ENCODE peak calls at places on chromosomes 11 and 22, in nine cellular contexts. D is colonic mucosa, I is dorsolateral prefrontal cortex, E is cardiac muscle cell, W is progenitor cell of endocrine pancreas, B is neural crest cell, C is neural progenitor cell, A is fibroblast of lung, Z is HFFc6. Y is an unnamed sample.

GRCh38 chr11:92681606-92682005 is 287.8 kb upstream of the MTNR1B start:
- DNase-seq in B (no peak), A (no peak), D (no peak), E (no peak), Z (no peak), I (no peak), W (no peak), C (peak), Y (no peak)

GRCh38 chr11:68150029-68150428 is 28.8 kb upstream of the CHKA start:
- DNase-seq in Z (no peak), B (no peak), A (peak), D (no peak), I (no peak), E (no peak), C (no peak), W (no peak), Y (no peak)

GRCh38 chr11:29486301-29486700 is 530.5 kb downstream of the KCNA4 start:
- DNase-seq in D (no peak), A (no peak), W (no peak), Z (no peak), E (no peak), C (no peak), B (no peak), I (no peak), Y (no peak)

GRCh38 chr11:134555510-134555909 is 143.5 kb upstream of the B3GAT1 start:
- DNase-seq in E (no peak), I (no peak), C (no peak), Z (no peak), W (no peak), D (no peak), B (no peak), A (no peak), Y (peak)

GRCh38 chr11:14537134-14537599 is 17.0 kb upstream of the PSMA1 start:
- DNase-seq in E (peak), D (peak), I (no peak), A (peak), W (no peak), Z (peak), B (peak), C (peak), Y (no peak)

GRCh38 chr11:62842171-62842717 is 2.9 kb upstream of the WDR74 start:
- DNase-seq in E (peak), C (no peak), D (peak), A (peak), W (peak), I (no peak), B (no peak), Z (no peak), Y (no peak)

GRCh38 chr11:11391796-11392195 is 38.7 kb upstream of the CSNK2A3 start:
- DNase-seq in A (peak), D (peak), C (no peak), E (no peak), B (no peak), W (no peak), I (no peak), Z (peak), Y (no peak)

GRCh38 chr22:48084041-48084748 is 1321.7 kb downstream of the TBC1D22A start:
- DNase-seq in C (peak), D (no peak), I (no peak), A (no peak), Z (no peak), E (no peak), B (no peak), W (no peak), Y (no peak)

GRCh38 chr22:39316440-39317083 is 2.9 kb downstream of the RPL3 start:
- DNase-seq in D (peak), Z (peak), W (peak), A (peak), C (peak), B (peak), I (peak), E (peak), Y (no peak)

GRCh38 chr22:17767236-17768065 is 6.8 kb downstream of the BID start:
- DNase-seq in I (no peak), W (no peak), E (no peak), Z (no peak), A (no peak), D (no peak), B (no peak), C (no peak), Y (no peak)

GRCh38 chr11:12121504-12121903 is 11.1 kb downstream of the MICAL2 start:
- DNase-seq in I (no peak), E (no peak), C (no peak), W (no peak), Z (no peak), D (no peak), A (no peak), B (no peak), Y (no peak)

GRCh38 chr22:46026907-46027218 is 49.9 kb upstream of the WNT7B start:
- DNase-seq in B (no peak), I (no peak), W (no peak), C (no peak), Z (no peak), A (no peak), E (no peak), D (no peak), Y (no peak)

GRCh38 chr22:44701824-44702478 is at the start of gene PRR5:
- DNase-seq in A (peak), C (peak), W (peak), B (peak), Z (peak), E (peak), D (peak), I (no peak), Y (peak)

GRCh38 chr11:9379046-9379445 is 5.4 kb upstream of the IPO7 start:
- DNase-seq in C (no peak), I (no peak), E (no peak), Z (no peak), B (no peak), A (no peak), D (no peak), W (no peak), Y (no peak)

GRCh38 chr11:14645247-14645912 is 1.8 kb downstream of the PDE3B start:
- DNase-seq in W (no peak), I (no peak), Z (no peak), B (no peak), D (no peak), A (peak), C (no peak), E (no peak), Y (no peak)

GRCh38 chr22:18156878-18157713 is 7.1 kb downstream of the USP18 start:
- DNase-seq in E (peak), Z (peak), I (peak), W (peak), B (peak), C (peak), A (peak), D (peak), Y (peak)

GRCh38 chr11:13668957-13669521 is 571 bp downstream of the FAR1 start:
- DNase-seq in A (peak), Z (peak), C (no peak), B (peak), W (peak), E (peak), D (peak), I (no peak), Y (peak)

GRCh38 chr11:90947930-90948329 is 725.1 kb upstream of the CHORDC1 start:
- DNase-seq in C (no peak), Z (no peak), D (no peak), A (no peak), W (no peak), I (no peak), B (no peak), E (no peak), Y (no peak)

GRCh38 chr11:16815047-16815767 is 76.8 kb downstream of the C11orf58 start:
- DNase-seq in Z (no peak), E (no peak), D (peak), I (no peak), A (peak), W (no peak), B (no peak), C (no peak), Y (no peak)

GRCh38 chr11:44315947-44316387 is 6.0 kb upstream of the ALX4 start:
- DNase-seq in I (no peak), Z (peak), D (no peak), E (peak), A (peak), C (peak), W (no peak), B (no peak), Y (no peak)
- TF ChIP-seq CTCF in I (no peak), Z (no peak), D (no peak), E (peak), A (no peak), C (no peak), W (no peak), B (no peak), Y (no peak)

DNA sequence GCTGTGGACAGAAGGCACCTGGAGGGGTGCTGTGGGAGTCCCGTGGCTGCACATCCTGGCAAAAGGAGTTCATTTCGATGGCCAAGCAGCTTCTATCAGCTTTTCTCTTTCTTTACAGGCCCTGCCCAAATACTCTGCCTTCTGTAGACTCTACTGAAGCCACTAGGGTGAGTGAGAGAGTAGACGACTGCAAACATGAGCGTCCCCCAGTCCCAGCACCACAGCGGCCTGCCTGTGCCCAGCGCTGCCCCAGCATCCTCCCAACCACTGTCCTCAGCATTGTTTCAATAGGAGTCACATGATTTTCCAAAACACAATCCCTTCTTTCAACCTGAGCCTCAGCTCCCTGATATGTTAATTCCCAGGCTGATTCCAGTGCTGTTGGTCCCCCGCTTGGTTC is 110.0 kb downstream of the KIRREL3 start:
- DNase-seq in W (no peak), Z (no peak), A (no peak), B (no peak), I (peak), C (peak), E (peak), D (no peak), Y (no peak)
- TF ChIP-seq CTCF in W (peak), Z (no peak), A (no peak), B (no peak), I (peak), C (peak), E (no peak), D (no peak), Y (no peak)

DNA sequence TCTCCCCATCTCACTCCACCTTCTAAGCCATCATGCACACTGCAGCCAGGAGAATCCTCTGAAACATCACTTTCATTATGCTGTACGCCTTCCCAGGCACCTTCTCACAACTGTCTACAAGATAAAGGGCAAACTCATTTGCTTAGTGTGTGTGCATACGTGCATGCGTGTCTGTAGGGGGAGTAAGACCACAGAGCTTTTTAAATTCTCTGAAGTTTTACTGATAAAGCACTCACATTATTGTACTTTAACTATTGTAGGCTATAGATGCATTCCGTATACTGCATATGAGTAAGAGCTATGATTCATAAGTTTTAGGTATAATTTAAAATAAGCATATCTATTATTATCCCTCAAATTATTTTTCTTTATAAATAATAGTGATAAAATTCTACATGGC is 15.3 kb upstream of the ANKK1 start:
- DNase-seq in Z (no peak), D (no peak), C (no peak), A (no peak), I (no peak), E (no peak), B (no peak), W (no peak), Y (no peak)
- TF ChIP-seq CTCF in Z (peak), D (no peak), C (peak), A (no peak), I (no peak), E (peak), B (peak), W (peak), Y (peak)

DNA sequence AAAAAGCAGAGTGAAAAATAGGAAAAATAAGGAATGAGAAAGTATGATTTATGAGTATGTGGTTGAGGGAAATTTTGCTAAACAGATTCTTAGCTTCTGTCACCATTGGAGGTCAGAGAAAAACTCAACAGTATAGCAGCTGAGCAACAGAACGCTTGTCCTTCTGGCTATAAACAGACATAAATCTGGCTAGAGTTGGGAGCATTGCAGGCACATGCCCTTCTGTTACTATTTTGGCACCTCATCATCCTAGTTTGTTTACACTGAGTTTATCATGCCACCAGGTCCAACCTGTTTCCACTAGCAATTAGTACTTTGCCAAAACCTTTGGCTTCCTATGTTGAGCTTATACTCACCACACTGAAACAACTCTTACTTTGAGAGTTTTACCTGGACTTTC is 6.9 kb downstream of the UBE4A start:
- DNase-seq in C (no peak), I (no peak), E (no peak), Z (no peak), D (no peak), W (no peak), A (no peak), B (no peak), Y (no peak)
- TF ChIP-seq CTCF in C (no peak), I (no peak), E (no peak), Z (no peak), D (no peak), W (no peak), A (no peak), B (no peak), Y (no peak)

GRCh38 chr11:70481625-70482528 is 83.5 kb downstream of the CTTN start:
- DNase-seq in C (no peak), E (no peak), A (peak), D (no peak), W (no peak), Z (peak), B (no peak), I (no peak), Y (no peak)

GRCh38 chr11:70483940-70484339 is 85.6 kb downstream of the CTTN start:
- DNase-seq in Z (no peak), W (no peak), C (no peak), I (no peak), E (no peak), B (no peak), D (no peak), A (no peak), Y (no peak)

GRCh38 chr11:70485326-70486025 is 87.1 kb downstream of the CTTN start:
- DNase-seq in W (no peak), I (no peak), C (no peak), Z (no peak), A (no peak), D (no peak), E (no peak), B (no peak), Y (no peak)

GRCh38 chr11:70482529-70482917 is 84.2 kb downstream of the CTTN start:
- DNase-seq in Z (no peak), I (no peak), E (peak), A (peak), C (no peak), W (no peak), B (no peak), D (no peak), Y (no peak)

DNA sequence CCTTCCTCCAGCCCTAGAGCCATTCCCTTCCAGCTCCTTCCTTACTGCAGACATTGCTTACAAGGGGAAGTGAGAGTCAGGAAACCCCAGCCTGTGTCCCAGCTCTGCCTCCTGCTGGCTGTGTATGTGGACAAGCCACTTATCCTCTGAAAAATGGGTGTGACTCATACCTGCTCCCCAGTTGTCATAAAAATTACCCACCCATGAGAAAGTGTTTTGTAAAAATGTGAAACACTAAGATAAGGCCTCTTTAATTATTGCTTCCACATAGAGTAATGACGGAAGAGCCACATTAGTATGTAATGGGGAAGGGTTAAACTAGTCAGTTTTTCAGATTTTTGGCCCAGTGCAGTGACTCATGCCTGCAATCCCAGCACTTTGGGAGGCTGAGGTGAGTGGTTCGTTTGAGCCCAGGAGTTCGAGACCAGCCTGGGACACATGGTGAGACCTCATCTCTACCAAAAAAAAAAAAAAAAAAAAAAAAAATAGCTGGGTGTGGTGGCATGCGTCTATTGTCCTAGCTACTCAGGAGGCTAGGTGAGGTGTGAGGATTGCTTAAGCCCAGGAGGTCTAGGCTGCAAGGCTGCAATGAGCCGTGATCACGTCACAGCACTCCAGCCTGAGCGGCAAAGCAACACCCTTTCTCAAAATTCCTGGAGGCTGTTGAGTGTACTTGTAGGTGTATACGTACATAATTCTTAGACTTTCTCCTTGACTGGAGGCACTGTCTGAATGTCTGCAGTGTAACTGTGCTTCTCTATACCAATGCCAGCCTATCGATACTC is 84.9 kb downstream of the CTTN start:
- DNase-seq in A (peak), B (no peak), I (no peak), E (peak), D (no peak), C (no peak), Z (peak), W (no peak), Y (no peak)
- TF ChIP-seq CTCF in A (peak), B (peak), I (peak), E (peak), D (peak), C (peak), Z (peak), W (peak), Y (no peak)

GRCh38 chr11:116731097-116731761 is 41.6 kb downstream of the BUD13 start:
- DNase-seq in W (no peak), E (peak), B (peak), A (peak), D (no peak), I (peak), Z (no peak), C (peak), Y (no peak)
- TF ChIP-seq CTCF in W (no peak), E (no peak), B (no peak), A (no peak), D (no peak), I (no peak), Z (no peak), C (peak), Y (no peak)